ENCODE peak calls at places on chromosomes 4 and X, in eight cellular contexts. H is HFFc6; V is COLO829; C is HTR-8/SVneo; B is NCI-H1092; S is sciatic nerve; F is stimulated activated CD4-positive, alpha-beta T cell treated with anti-CD3 and anti-CD28 coated beads, TNF-alpha, amount 100 ng/mL, for 1 hour; T is endothelial cell. L is an unnamed sample.

GRCh38 chrX:106931831-106932491 is 11.8 kb downstream of the CLDN2 start:
- DNase-seq in H (peak; percentile 3), V (peak; percentile 94), C (no peak), B (no peak), S (no peak), F (no peak), T (no peak), L (no peak)

GRCh38 chr4:134126955-134127354 is 74.6 kb downstream of the PABPC4L start:
- DNase-seq in H (no peak), V (no peak), C (no peak), B (no peak), S (no peak), F (no peak), T (no peak), L (no peak)

GRCh38 chrX:147550217-147550616 is 361.5 kb upstream of the FMR1 start:
- DNase-seq in H (no peak), V (no peak), C (no peak), B (peak; percentile 17), S (no peak), F (no peak), T (peak; percentile 40), L (peak; percentile 54)

GRCh38 chrX:131791608-131792355 is 231.3 kb upstream of the STK26 start:
- DNase-seq in H (no peak), V (no peak), C (no peak), B (no peak), S (no peak), F (no peak), T (no peak), L (no peak)

GRCh38 chr4:164439037-164439436 is 314.9 kb upstream of the SMIM31 start:
- DNase-seq in H (no peak), V (no peak), C (no peak), B (no peak), S (no peak), F (no peak), T (no peak), L (no peak)

GRCh38 chrX:39730671-39731389 is 366.9 kb downstream of the BCOR start:
- DNase-seq in H (peak; percentile 68), V (peak; percentile 88), C (peak; percentile 56), B (no peak), S (peak; percentile 76), F (peak; percentile 8), T (peak; percentile 36), L (peak; percentile 62)

GRCh38 chr4:117324851-117325491 is 239.6 kb upstream of the TRAM1L1 start:
- DNase-seq in H (no peak), V (no peak), C (no peak), B (no peak), S (no peak), F (no peak), T (no peak), L (no peak)

GRCh38 chr4:121154103-121154515 is 10.0 kb downstream of the TNIP3 start:
- DNase-seq in H (no peak), V (peak; percentile 42), C (no peak), B (no peak), S (no peak), F (no peak), T (no peak), L (no peak)

GRCh38 chrX:13923845-13924244 is 105.8 kb downstream of the GEMIN8 start:
- DNase-seq in H (no peak), V (no peak), C (no peak), B (no peak), S (no peak), F (no peak), T (no peak), L (no peak)

GRCh38 chr4:184419976-184420375 is 54.4 kb downstream of the IRF2 start:
- DNase-seq in H (no peak), V (no peak), C (no peak), B (no peak), S (no peak), F (no peak), T (no peak), L (no peak)

GRCh38 chr4:76430519-76431388 is 4.3 kb upstream of the SHROOM3 start:
- DNase-seq in H (peak; percentile 61), V (peak; percentile 84), C (peak; percentile 42), B (peak; percentile 16), S (no peak), F (no peak), T (no peak), L (peak; percentile 15)

GRCh38 chr4:22264261-22264660 is 251.6 kb downstream of the ADGRA3 start:
- DNase-seq in H (no peak), V (no peak), C (no peak), B (no peak), S (no peak), F (no peak), T (no peak), L (no peak)

GRCh38 chrX:6024204-6024603 is 204.5 kb downstream of the NLGN4X start:
- DNase-seq in H (peak; percentile 9), V (no peak), C (no peak), B (no peak), S (no peak), F (no peak), T (no peak), L (no peak)

GRCh38 chr4:6566582-6567190 is 8.3 kb upstream of the MAN2B2 start:
- DNase-seq in H (no peak), V (no peak), C (no peak), B (no peak), S (no peak), F (no peak), T (no peak), L (no peak)

GRCh38 chr4:114384629-114385028 is 214.0 kb upstream of the UGT8 start:
- DNase-seq in H (peak; percentile 31), V (no peak), C (peak; percentile 10), B (peak; percentile 22), S (no peak), F (no peak), T (peak; percentile 10), L (no peak)

GRCh38 chr4:2368779-2369437 is 49.5 kb downstream of the ZFYVE28 start:
- DNase-seq in H (no peak), V (no peak), C (no peak), B (no peak), S (no peak), F (no peak), T (no peak), L (no peak)

GRCh38 chr4:39621582-39621981 is 17.1 kb downstream of the SMIM14 start:
- DNase-seq in H (peak; percentile 80), V (no peak), C (no peak), B (no peak), S (no peak), F (no peak), T (no peak), L (no peak)

GRCh38 chr4:1216869-1217294 is 32.0 kb downstream of the CTBP1 start:
- DNase-seq in H (no peak), V (no peak), C (no peak), B (no peak), S (no peak), F (no peak), T (no peak), L (no peak)

GRCh38 chr4:120694973-120695372 is 227.6 kb downstream of the PRDM5 start:
- DNase-seq in H (peak; percentile 56), V (peak; percentile 57), C (peak; percentile 28), B (no peak), S (no peak), F (no peak), T (no peak), L (no peak)

GRCh38 chrX:28787206-28787605 is 200.0 kb downstream of the IL1RAPL1 start:
- DNase-seq in H (no peak), V (peak; percentile 8), C (peak; percentile 51), B (no peak), S (no peak), F (no peak), T (no peak), L (no peak)

GRCh38 chrX:53481816-53482485 is 47.8 kb upstream of the HSD17B10 start:
- DNase-seq in H (peak; percentile 49), V (peak; percentile 45), C (peak; percentile 43), B (peak; percentile 70), S (peak; percentile 56), F (no peak), T (peak; percentile 47), L (peak; percentile 47)

GRCh38 chr4:15714616-15715015 is 11.8 kb downstream of the BST1 start:
- DNase-seq in H (no peak), V (no peak), C (peak; percentile 29), B (no peak), S (no peak), F (no peak), T (no peak), L (no peak)

GRCh38 chrX:117607571-117607970 is 509.0 kb downstream of the KLHL13 start:
- DNase-seq in H (no peak), V (peak; percentile 33), C (no peak), B (no peak), S (no peak), F (no peak), T (no peak), L (no peak)

GRCh38 chrX:3360881-3361280 is 14.4 kb upstream of the MXRA5 start:
- DNase-seq in H (no peak), V (no peak), C (no peak), B (no peak), S (no peak), F (no peak), T (no peak), L (no peak)

GRCh38 chrX:132853040-132853439 is 105.4 kb downstream of the HS6ST2 start:
- DNase-seq in H (no peak), V (no peak), C (no peak), B (no peak), S (no peak), F (no peak), T (no peak), L (no peak)

GRCh38 chr4:112330921-112331320 is 33.8 kb downstream of the ALPK1 start:
- DNase-seq in H (no peak), V (no peak), C (no peak), B (no peak), S (no peak), F (no peak), T (no peak), L (no peak)

GRCh38 chr4:152485726-152486276 is 50.1 kb downstream of the FBXW7 start:
- DNase-seq in H (peak; percentile 79), V (peak; percentile 14), C (no peak), B (no peak), S (no peak), F (no peak), T (no peak), L (no peak)

GRCh38 chrX:19625612-19626011 is 110.3 kb upstream of the MAP3K15 start:
- DNase-seq in H (no peak), V (no peak), C (no peak), B (no peak), S (no peak), F (no peak), T (no peak), L (no peak)

GRCh38 chrX:48025561-48025960 is 18.8 kb downstream of the SPACA5 start:
- DNase-seq in H (peak; percentile 34), V (peak; percentile 13), C (peak; percentile 24), B (peak; percentile 30), S (no peak), F (no peak), T (peak; percentile 36), L (peak; percentile 33)

GRCh38 chr4:174697164-174697563 is 131.9 kb downstream of the GLRA3 start:
- DNase-seq in H (no peak), V (no peak), C (no peak), B (no peak), S (no peak), F (no peak), T (no peak), L (no peak)

GRCh38 chrX:43703211-43703791 is 47.2 kb downstream of the MAOA start:
- DNase-seq in H (peak; percentile 5), V (no peak), C (peak; percentile 26), B (no peak), S (no peak), F (no peak), T (no peak), L (no peak)

L was measured in nephron progenitor cell.